ENCODE peak calls at places on chromosomes 6 and 20, in four cellular contexts. K is neural progenitor cell, Q is mammary epithelial cell, X is colonic mucosa. V is an unnamed sample.

GRCh38 chr6:148657053-148657452 is 89.8 kb upstream of the UST start:
- DNase-seq in K (no peak), Q (peak), X (no peak), V (no peak)

GRCh38 chr20:49411221-49411925 is 71.1 kb downstream of the KCNB1 start:
- DNase-seq in K (no peak), Q (no peak), X (no peak), V (no peak)

GRCh38 chr6:107418118-107418517 is 41.2 kb downstream of the PDSS2 start:
- DNase-seq in K (peak), Q (peak), X (no peak), V (no peak)

GRCh38 chr20:21505161-21505809 is 8.6 kb downstream of the NKX2-2 start:
- DNase-seq in K (peak), Q (peak), X (peak), V (peak)

GRCh38 chr6:110949679-110950285 is 8.7 kb upstream of the GTF3C6 start:
- DNase-seq in K (no peak), Q (no peak), X (no peak), V (no peak)

GRCh38 chr6:39344821-39345280 is 22.3 kb upstream of the KCNK16 start:
- DNase-seq in K (no peak), Q (no peak), X (no peak), V (no peak)

GRCh38 chr6:150146436-150146835 is 3.6 kb downstream of the PPP1R14C start:
- DNase-seq in K (no peak), Q (no peak), X (no peak), V (no peak)

GRCh38 chr6:108580645-108581044 is 19.9 kb downstream of the FOXO3 start:
- DNase-seq in K (no peak), Q (no peak), X (no peak), V (no peak)

GRCh38 chr6:43926644-43927524 is 156.9 kb downstream of the VEGFA start:
- DNase-seq in K (peak), Q (peak), X (peak), V (peak)

GRCh38 chr6:163779727-163780284 is 365.3 kb downstream of the QKI start:
- DNase-seq in K (no peak), Q (no peak), X (no peak), V (no peak)

GRCh38 chr6:138440758-138441362 is 36.8 kb downstream of the HEBP2 start:
- DNase-seq in K (no peak), Q (no peak), X (no peak), V (no peak)

GRCh38 chr6:47934023-47934422 is 152.2 kb downstream of the OPN5 start:
- DNase-seq in K (no peak), Q (no peak), X (no peak), V (no peak)

GRCh38 chr20:24862606-24863005 is 86.5 kb upstream of the CST7 start:
- DNase-seq in K (no peak), Q (no peak), X (no peak), V (no peak)

GRCh38 chr6:71473908-71474307 is 185.3 kb downstream of the OGFRL1 start:
- DNase-seq in K (no peak), Q (peak), X (peak), V (no peak)

GRCh38 chr20:56424931-56425330 is 12.9 kb downstream of the CASS4 start:
- DNase-seq in K (no peak), Q (no peak), X (no peak), V (no peak)

GRCh38 chr6:45586216-45587171 is 208.8 kb upstream of the SUPT3H start:
- DNase-seq in K (peak), Q (peak), X (no peak), V (peak)

GRCh38 chr20:46936415-46937139 is 41.9 kb downstream of the EYA2 start:
- DNase-seq in K (no peak), Q (no peak), X (no peak), V (no peak)

GRCh38 chr20:40893610-40894242 is 134.9 kb upstream of the TOP1 start:
- DNase-seq in K (no peak), Q (no peak), X (no peak), V (no peak)

GRCh38 chr6:71333700-71334099 is 45.1 kb downstream of the OGFRL1 start:
- DNase-seq in K (no peak), Q (peak), X (no peak), V (no peak)

GRCh38 chr20:35743693-35744491 is 1.8 kb upstream of the RBM39 start:
- DNase-seq in K (no peak), Q (no peak), X (no peak), V (no peak)

GRCh38 chr20:4617019-4617418 is 104.7 kb upstream of the PRND start:
- DNase-seq in K (no peak), Q (no peak), X (no peak), V (no peak)

GRCh38 chr20:54267510-54268003 is 59.7 kb downstream of the PFDN4 start:
- DNase-seq in K (peak), Q (peak), X (no peak), V (no peak)

GRCh38 chr6:3457710-3458605 is 1.1 kb upstream of the SLC22A23 start:
- DNase-seq in K (peak), Q (no peak), X (peak), V (no peak)

GRCh38 chr20:58184063-58184462 is 44.4 kb downstream of the ANKRD60 start:
- DNase-seq in K (no peak), Q (no peak), X (no peak), V (no peak)

GRCh38 chr6:168968801-168969200 is 284.8 kb downstream of the THBS2 start:
- DNase-seq in K (no peak), Q (no peak), X (no peak), V (no peak)

GRCh38 chr6:126195625-126196236 is 144.2 kb upstream of the CENPW start:
- DNase-seq in K (no peak), Q (no peak), X (no peak), V (no peak)

GRCh38 chr6:52059821-52060220 is 27.6 kb downstream of the PKHD1 start:
- DNase-seq in K (no peak), Q (no peak), X (no peak), V (no peak)

GRCh38 chr20:63652192-63652980 is 838 bp downstream of the STMN3 start:
- DNase-seq in K (peak), Q (no peak), X (no peak), V (peak)
- H3K9ac ChIP-seq in K (no peak), Q (no peak), X (no peak), V (peak)

GRCh38 chr6:134686071-134686470 is 263.8 kb downstream of the ALDH8A1 start:
- DNase-seq in K (no peak), Q (peak), X (no peak), V (no peak)
- TF ChIP-seq CTCF in K (no peak), Q (no peak), X (no peak), V (no peak)

DNA sequence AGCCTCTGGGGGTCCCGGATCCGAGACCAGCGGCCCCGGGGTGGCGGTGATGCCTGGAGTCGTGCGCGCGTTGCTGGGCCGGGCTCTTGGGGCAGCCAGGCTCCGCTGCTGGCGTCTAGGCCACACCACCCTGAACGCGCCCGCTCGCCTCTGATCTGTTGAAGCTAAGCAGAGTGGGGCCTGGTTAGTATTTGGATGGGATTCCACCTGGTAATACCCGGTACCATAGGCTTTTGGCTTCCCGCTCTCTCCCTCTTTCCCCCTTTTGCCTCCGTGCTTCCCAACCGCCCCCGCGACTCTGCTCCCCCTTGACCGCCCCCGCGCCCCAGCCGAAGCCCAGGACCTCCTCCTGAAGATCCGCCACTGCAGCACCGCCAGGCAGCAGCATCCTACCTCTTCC is 1383.5 kb upstream of the DEFB115 start:
- DNase-seq in K (peak), Q (no peak), X (no peak), V (no peak)
- H3K9ac ChIP-seq in K (no peak), Q (no peak), X (no peak), V (no peak)

GRCh38 chr20:33442136-33443005 is 1.2 kb downstream of the SNTA1 start:
- DNase-seq in K (no peak), Q (no peak), X (no peak), V (no peak)

GRCh38 chr20:33443512-33444239 is at the start of gene SNTA1:
- DNase-seq in K (peak), Q (peak), X (peak), V (peak)

GRCh38 chr20:33443006-33443511 is 504 bp downstream of the SNTA1 start:
- DNase-seq in K (no peak), Q (no peak), X (peak), V (peak)

GRCh38 chr20:33445881-33446615 is 2.5 kb upstream of the SNTA1 start:
- DNase-seq in K (no peak), Q (no peak), X (no peak), V (no peak)

DNA sequence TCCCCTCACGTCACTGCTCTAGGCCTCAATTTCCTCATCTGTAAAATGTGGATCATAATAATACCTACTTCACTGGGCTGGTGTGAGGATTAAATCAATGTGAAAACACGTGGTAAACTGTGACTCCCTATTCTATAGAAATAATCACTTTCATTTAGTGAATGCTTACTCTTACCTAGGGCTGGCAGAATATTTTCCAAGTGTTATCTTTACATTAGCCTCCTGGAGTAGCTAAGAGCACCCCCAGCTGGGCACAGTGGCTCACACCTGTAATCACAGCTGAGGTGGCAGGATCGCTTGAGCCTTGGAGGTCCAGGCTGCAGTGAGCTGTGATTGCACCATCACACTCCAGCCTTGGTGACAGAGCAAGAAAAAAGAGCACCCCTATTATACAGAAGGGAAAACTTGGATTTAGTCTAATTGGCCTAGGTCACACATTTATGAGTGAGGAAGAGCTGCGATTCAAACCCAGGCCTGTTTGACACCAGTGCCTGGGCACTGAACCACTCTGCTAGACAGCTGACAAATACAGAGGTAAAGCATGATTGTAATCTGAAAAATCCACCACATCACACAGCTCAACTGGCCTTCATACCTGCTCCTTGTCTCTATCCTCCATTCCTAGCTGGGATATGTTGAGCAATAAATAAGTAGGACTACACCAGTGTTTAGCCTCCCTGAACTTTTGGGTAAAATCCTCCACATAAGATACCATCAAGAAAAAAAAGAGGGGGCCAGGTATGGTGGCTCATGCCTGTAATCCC is 1.4 kb upstream of the SNTA1 start:
- DNase-seq in K (no peak), Q (no peak), X (peak), V (peak)
- TF ChIP-seq CTCF in K (no peak), Q (peak), X (no peak), V (peak)

GRCh38 chr6:10382728-10383127 is 32.1 kb downstream of the TFAP2A start:
- DNase-seq in K (no peak), Q (no peak), X (no peak), V (no peak)

GRCh38 chr6:10383312-10384063 is 31.4 kb downstream of the TFAP2A start:
- DNase-seq in K (peak), Q (peak), X (no peak), V (no peak)

GRCh38 chr6:10384333-10384718 is 30.5 kb downstream of the TFAP2A start:
- DNase-seq in K (no peak), Q (no peak), X (no peak), V (no peak)

GRCh38 chr6:10384719-10385511 is 30.0 kb downstream of the TFAP2A start:
- DNase-seq in K (peak), Q (no peak), X (no peak), V (no peak)

GRCh38 chr6:10384064-10384317 is 30.9 kb downstream of the TFAP2A start:
- DNase-seq in K (no peak), Q (no peak), X (no peak), V (no peak)
- H3K9ac ChIP-seq in K (no peak), Q (no peak), X (no peak), V (no peak)

V was measured in DND-41.